ENCODE peak calls at places on chromosomes 5 and 9, in ten cellular contexts. B is ACHN, C is Ammon's horn, Q is HTR-8/SVneo, X is nephron progenitor cell, G is adrenal gland, J is NCI-H1092, Y is NCI-H1417, N is EL, T is midbrain. H is an unnamed sample.
A peak's percentile ranks its signal among the peaks of the same experiment; 100 is the strongest.

GRCh38 chr5:43601454-43602260 is 1.3 kb upstream of the NNT start:
- DNase-seq in B (peak; percentile 48), C (no peak), Q (peak; percentile 54), X (no peak), G (no peak), J (peak; percentile 1), Y (peak; percentile 68), N (peak; percentile 68), T (no peak), H (peak; percentile 14)

GRCh38 chr9:34158362-34158869 is 20.4 kb upstream of the UBAP1 start:
- DNase-seq in B (no peak), C (no peak), Q (no peak), X (no peak), G (no peak), J (no peak), Y (peak; percentile 53), N (peak; percentile 55), T (no peak), H (no peak)

GRCh38 chr5:178126556-178126955 is 4.3 kb upstream of the RMND5B start:
- DNase-seq in B (no peak), C (no peak), Q (no peak), X (no peak), G (no peak), J (no peak), Y (no peak), N (no peak), T (no peak), H (no peak)

GRCh38 chr5:68012429-68012828 is 203.1 kb upstream of the PIK3R1 start:
- DNase-seq in B (no peak), C (no peak), Q (no peak), X (no peak), G (no peak), J (no peak), Y (no peak), N (peak; percentile 46), T (no peak), H (no peak)

GRCh38 chr9:4662989-4663792 is 1.1 kb downstream of the PLPP6 start:
- DNase-seq in B (no peak), C (no peak), Q (no peak), X (no peak), G (no peak), J (no peak), Y (no peak), N (no peak), T (no peak), H (no peak)

GRCh38 chr9:12643686-12644085 is 49.5 kb upstream of the TYRP1 start:
- DNase-seq in B (no peak), C (no peak), Q (no peak), X (no peak), G (no peak), J (no peak), Y (no peak), N (no peak), T (no peak), H (no peak)

GRCh38 chr5:83374547-83374946 is 97.0 kb upstream of the VCAN start:
- DNase-seq in B (no peak), C (no peak), Q (no peak), X (no peak), G (no peak), J (no peak), Y (no peak), N (no peak), T (no peak), H (no peak)

GRCh38 chr5:59709346-59709821 is 184.1 kb downstream of the PDE4D start:
- DNase-seq in B (no peak), C (no peak), Q (no peak), X (no peak), G (no peak), J (no peak), Y (no peak), N (peak; percentile 14), T (no peak), H (no peak)

GRCh38 chr9:106179181-106179580 is 484.8 kb downstream of the TMEM38B start:
- DNase-seq in B (no peak), C (no peak), Q (no peak), X (no peak), G (no peak), J (no peak), Y (peak; percentile 17), N (no peak), T (no peak), H (no peak)

GRCh38 chr9:6716766-6717165 is 41.0 kb upstream of the KDM4C start:
- DNase-seq in B (no peak), C (no peak), Q (no peak), X (no peak), G (no peak), J (no peak), Y (no peak), N (no peak), T (no peak), H (no peak)

GRCh38 chr9:109319072-109319630 is 1.7 kb downstream of the EPB41L4B start:
- DNase-seq in B (no peak), C (no peak), Q (no peak), X (peak; percentile 43), G (peak; percentile 42), J (peak; percentile 24), Y (peak; percentile 70), N (no peak), T (no peak), H (no peak)

GRCh38 chr5:156680845-156681244 is 169.2 kb upstream of the PPP1R2B start:
- DNase-seq in B (no peak), C (no peak), Q (no peak), X (no peak), G (no peak), J (no peak), Y (no peak), N (no peak), T (no peak), H (no peak)

GRCh38 chr5:177553671-177554429 is 513 bp downstream of the FAM193B start:
- DNase-seq in B (peak; percentile 14), C (peak; percentile 34), Q (peak; percentile 38), X (peak; percentile 48), G (peak; percentile 39), J (no peak), Y (peak; percentile 49), N (peak; percentile 26), T (no peak), H (no peak)

GRCh38 chr5:19564036-19564435 is 424.0 kb downstream of the CDH18 start:
- DNase-seq in B (no peak), C (no peak), Q (no peak), X (no peak), G (no peak), J (no peak), Y (no peak), N (no peak), T (no peak), H (no peak)

GRCh38 chr5:127353339-127353738 is 62.7 kb downstream of the MEGF10 start:
- DNase-seq in B (no peak), C (peak; percentile 67), Q (no peak), X (no peak), G (no peak), J (no peak), Y (no peak), N (no peak), T (peak; percentile 45), H (no peak)

GRCh38 chr5:53089481-53089976 is 20.0 kb downstream of the MOCS2 start:
- DNase-seq in B (no peak), C (no peak), Q (no peak), X (no peak), G (no peak), J (no peak), Y (no peak), N (peak; percentile 21), T (no peak), H (no peak)

H was measured in HS-5.